ENCODE peak calls at places on chromosomes 1 and 21, in nine cellular contexts. W, M, Y, E, X, F, C, P and B are unnamed samples.
A peak's percentile ranks its signal among the peaks of the same experiment; 100 is the strongest.

GRCh38 chr1:101302831-101303511 is 66.2 kb downstream of the S1PR1 start:
- DNase-seq in X (no peak), F (peak; percentile 82), M (no peak), Y (no peak), C (no peak), W (no peak), E (peak; percentile 53), P (peak; percentile 51), B (no peak)

GRCh38 chr1:87644500-87645245 is 316.0 kb downstream of the LMO4 start:
- DNase-seq in Y (no peak), C (no peak), W (no peak), P (peak; percentile 66), F (peak; percentile 7), X (no peak), E (no peak), M (no peak), B (no peak)

GRCh38 chr1:47478090-47478489 is 40.2 kb downstream of the FOXD2 start:
- DNase-seq in P (no peak), C (no peak), W (no peak), X (no peak), M (no peak), E (no peak), Y (no peak), F (no peak), B (no peak)

GRCh38 chr1:229007701-229008100 is 263.2 kb upstream of the RAB4A start:
- DNase-seq in P (no peak), M (no peak), F (no peak), W (no peak), E (no peak), X (no peak), Y (no peak), C (no peak), B (no peak)

GRCh38 chr1:233613252-233614172 is at the start of gene KCNK1:
- DNase-seq in E (no peak), X (no peak), P (peak; percentile 95), F (peak; percentile 4), M (no peak), Y (no peak), C (no peak), W (no peak), B (no peak)

GRCh38 chr1:212179394-212180076 is 105.7 kb upstream of the PPP2R5A start:
- DNase-seq in Y (no peak), W (no peak), C (no peak), E (peak; percentile 94), P (peak; percentile 99), M (no peak), X (no peak), F (peak; percentile 95), B (no peak)

GRCh38 chr1:228511014-228511413 is 23.8 kb downstream of the RNF187 start:
- DNase-seq in E (no peak), F (no peak), C (no peak), X (no peak), Y (no peak), W (no peak), M (no peak), P (no peak), B (no peak)

GRCh38 chr21:36126166-36126565 is 8.7 kb upstream of the CBR3 start:
- DNase-seq in E (no peak), F (no peak), P (no peak), C (no peak), W (no peak), X (no peak), Y (no peak), M (no peak), B (no peak)

GRCh38 chr1:67052741-67053534 is 1.0 kb downstream of the SLC35D1 start:
- DNase-seq in X (no peak), F (peak; percentile 65), M (no peak), E (peak; percentile 43), C (peak; percentile 22), P (peak; percentile 44), Y (no peak), W (peak; percentile 66), B (peak; percentile 26)

GRCh38 chr1:2574350-2574749 is 12.2 kb upstream of the PRXL2B start:
- DNase-seq in F (no peak), X (no peak), P (no peak), E (no peak), C (no peak), Y (no peak), M (no peak), W (no peak), B (no peak)

GRCh38 chr1:201649776-201650607 is 111.1 kb downstream of the NAV1 start:
- DNase-seq in M (no peak), C (no peak), X (no peak), W (no peak), E (peak; percentile 76), P (peak; percentile 68), Y (no peak), F (peak; percentile 82), B (no peak)

GRCh38 chr1:161218301-161219077 is 3.4 kb downstream of the FCER1G start:
- DNase-seq in P (no peak), F (no peak), M (no peak), Y (no peak), W (no peak), X (no peak), E (no peak), C (no peak), B (no peak)

GRCh38 chr1:2415337-2415736 is 3.0 kb upstream of the PEX10 start:
- DNase-seq in F (no peak), W (no peak), P (no peak), C (no peak), M (no peak), Y (no peak), E (no peak), X (no peak), B (no peak)

GRCh38 chr21:38140192-38140905 is 116.4 kb upstream of the KCNJ15 start:
- DNase-seq in M (no peak), W (no peak), P (peak; percentile 47), X (no peak), E (no peak), F (peak; percentile 46), C (no peak), Y (no peak), B (no peak)

GRCh38 chr1:246302251-246302625 is 204.8 kb downstream of the SMYD3 start:
- DNase-seq in W (no peak), C (no peak), E (no peak), X (no peak), P (no peak), M (no peak), Y (no peak), F (no peak), B (no peak)

GRCh38 chr1:36934061-36934460 is 100.3 kb downstream of the GRIK3 start:
- DNase-seq in W (no peak), E (no peak), Y (no peak), F (no peak), P (no peak), M (no peak), X (no peak), C (no peak), B (no peak)

GRCh38 chr1:12148160-12148957 is 18.4 kb upstream of the TNFRSF1B start:
- DNase-seq in C (no peak), X (no peak), E (no peak), P (no peak), W (no peak), F (peak; percentile 31), M (no peak), Y (no peak), B (no peak)

GRCh38 chr1:235533476-235534168 is 29.4 kb upstream of the B3GALNT2 start:
- DNase-seq in P (no peak), E (no peak), F (peak; percentile 13), M (no peak), Y (no peak), C (no peak), X (no peak), W (no peak), B (no peak)

GRCh38 chr1:18373882-18374493 is 106.7 kb upstream of the KLHDC7A start:
- DNase-seq in E (no peak), F (no peak), Y (no peak), P (no peak), C (no peak), M (no peak), W (peak; percentile 6), X (no peak), B (no peak)

GRCh38 chr1:53139911-53140310 is 2.5 kb downstream of the SLC1A7 start:
- DNase-seq in C (no peak), M (no peak), X (no peak), Y (no peak), F (no peak), P (peak; percentile 79), E (peak; percentile 49), W (no peak), B (no peak)

GRCh38 chr1:81912383-81912782 is 111.6 kb downstream of the ADGRL2 start:
- DNase-seq in P (no peak), Y (no peak), C (no peak), X (no peak), F (no peak), W (no peak), M (no peak), E (no peak), B (no peak)

GRCh38 chr1:21898326-21899155 is 38.6 kb downstream of the HSPG2 start:
- DNase-seq in X (no peak), W (no peak), Y (no peak), C (no peak), P (peak; percentile 62), M (no peak), F (peak; percentile 34), E (no peak), B (no peak)

GRCh38 chr21:25964009-25964408 is 206.6 kb downstream of the APP start:
- DNase-seq in C (no peak), E (peak; percentile 81), W (no peak), P (peak; percentile 79), Y (no peak), X (no peak), M (no peak), F (no peak), B (no peak)

GRCh38 chr1:224644553-224645154 is 28.5 kb downstream of the CNIH3 start:
- DNase-seq in P (peak; percentile 65), F (peak; percentile 46), M (peak; percentile 49), X (peak; percentile 10), W (peak; percentile 52), Y (peak; percentile 20), C (peak; percentile 22), E (peak; percentile 47), B (peak; percentile 14)